ENCODE peak calls at places on chromosomes 1 and 21, in nine cellular contexts. One of them, this sample, is unnamed.

GRCh38 chr21:44370771-44371410 is 17.5 kb downstream of the TRPM2 start:
- DNase-seq in fibroblast of villous mesenchyme: no peak
- DNase-seq in occipital lobe: no peak
- DNase-seq in neuronal stem cell: no peak
- DNase-seq in NCI-H2171 treated with DMSO at 0.1 percent for 48 hours: no peak
- DNase-seq in K562: no peak
- DNase-seq in posterior cingulate gyrus: no peak
- DNase-seq in GM12865: no peak
- DNase-seq in stimulated activated CD4-positive, alpha-beta T cell treated with anti-CD3 and anti-CD28 coated beads, Interleukin-15, amount 100 ng/mL, for 48 hours: no peak
- DNase-seq in this sample: no peak

GRCh38 chr1:3914911-3915310 is 14.8 kb upstream of the C1orf174 start:
- DNase-seq in fibroblast of villous mesenchyme: no peak
- DNase-seq in occipital lobe: no peak
- DNase-seq in neuronal stem cell: no peak
- DNase-seq in NCI-H2171 treated with DMSO at 0.1 percent for 48 hours: no peak
- DNase-seq in K562: no peak
- DNase-seq in posterior cingulate gyrus: no peak
- DNase-seq in GM12865: no peak
- DNase-seq in stimulated activated CD4-positive, alpha-beta T cell treated with anti-CD3 and anti-CD28 coated beads, Interleukin-15, amount 100 ng/mL, for 48 hours: no peak
- DNase-seq in this sample: no peak

GRCh38 chr1:209207126-209207700 is 376.3 kb upstream of the CAMK1G start:
- DNase-seq in fibroblast of villous mesenchyme: no peak
- DNase-seq in occipital lobe: peak
- DNase-seq in neuronal stem cell: no peak
- DNase-seq in NCI-H2171 treated with DMSO at 0.1 percent for 48 hours: no peak
- DNase-seq in K562: no peak
- DNase-seq in posterior cingulate gyrus: no peak
- DNase-seq in GM12865: no peak
- DNase-seq in stimulated activated CD4-positive, alpha-beta T cell treated with anti-CD3 and anti-CD28 coated beads, Interleukin-15, amount 100 ng/mL, for 48 hours: no peak
- DNase-seq in this sample: no peak

GRCh38 chr1:1243807-1244191 is 2.7 kb downstream of the C1QTNF12 start:
- DNase-seq in fibroblast of villous mesenchyme: no peak
- DNase-seq in occipital lobe: no peak
- DNase-seq in neuronal stem cell: no peak
- DNase-seq in NCI-H2171 treated with DMSO at 0.1 percent for 48 hours: no peak
- DNase-seq in K562: no peak
- DNase-seq in posterior cingulate gyrus: no peak
- DNase-seq in GM12865: no peak
- DNase-seq in stimulated activated CD4-positive, alpha-beta T cell treated with anti-CD3 and anti-CD28 coated beads, Interleukin-15, amount 100 ng/mL, for 48 hours: no peak
- DNase-seq in this sample: no peak

GRCh38 chr1:12774801-12775345 is 1.3 kb downstream of the PRAMEF12 start:
- DNase-seq in fibroblast of villous mesenchyme: no peak
- DNase-seq in occipital lobe: no peak
- DNase-seq in neuronal stem cell: no peak
- DNase-seq in NCI-H2171 treated with DMSO at 0.1 percent for 48 hours: no peak
- DNase-seq in K562: no peak
- DNase-seq in posterior cingulate gyrus: no peak
- DNase-seq in GM12865: no peak
- DNase-seq in stimulated activated CD4-positive, alpha-beta T cell treated with anti-CD3 and anti-CD28 coated beads, Interleukin-15, amount 100 ng/mL, for 48 hours: no peak
- DNase-seq in this sample: no peak

GRCh38 chr1:28646040-28646439 is 2.4 kb upstream of the RNU11 start:
- DNase-seq in fibroblast of villous mesenchyme: peak
- DNase-seq in occipital lobe: no peak
- DNase-seq in neuronal stem cell: no peak
- DNase-seq in NCI-H2171 treated with DMSO at 0.1 percent for 48 hours: no peak
- DNase-seq in K562: no peak
- DNase-seq in posterior cingulate gyrus: no peak
- DNase-seq in GM12865: no peak
- DNase-seq in stimulated activated CD4-positive, alpha-beta T cell treated with anti-CD3 and anti-CD28 coated beads, Interleukin-15, amount 100 ng/mL, for 48 hours: no peak
- DNase-seq in this sample: no peak

GRCh38 chr1:232221790-232222499 is 408.0 kb downstream of the SIPA1L2 start:
- DNase-seq in fibroblast of villous mesenchyme: peak
- DNase-seq in occipital lobe: no peak
- DNase-seq in neuronal stem cell: no peak
- DNase-seq in NCI-H2171 treated with DMSO at 0.1 percent for 48 hours: peak
- DNase-seq in K562: no peak
- DNase-seq in posterior cingulate gyrus: no peak
- DNase-seq in GM12865: no peak
- DNase-seq in stimulated activated CD4-positive, alpha-beta T cell treated with anti-CD3 and anti-CD28 coated beads, Interleukin-15, amount 100 ng/mL, for 48 hours: no peak
- DNase-seq in this sample: no peak

GRCh38 chr1:212871976-212872375 is 13.9 kb downstream of the FLVCR1 start:
- DNase-seq in fibroblast of villous mesenchyme: no peak
- DNase-seq in occipital lobe: no peak
- DNase-seq in neuronal stem cell: no peak
- DNase-seq in NCI-H2171 treated with DMSO at 0.1 percent for 48 hours: no peak
- DNase-seq in K562: no peak
- DNase-seq in posterior cingulate gyrus: no peak
- DNase-seq in GM12865: no peak
- DNase-seq in stimulated activated CD4-positive, alpha-beta T cell treated with anti-CD3 and anti-CD28 coated beads, Interleukin-15, amount 100 ng/mL, for 48 hours: no peak
- DNase-seq in this sample: no peak

GRCh38 chr1:44417351-44418021 is 12.4 kb downstream of the RNF220 start:
- DNase-seq in fibroblast of villous mesenchyme: no peak
- DNase-seq in occipital lobe: peak
- DNase-seq in neuronal stem cell: peak
- DNase-seq in NCI-H2171 treated with DMSO at 0.1 percent for 48 hours: no peak
- DNase-seq in K562: no peak
- DNase-seq in posterior cingulate gyrus: peak
- DNase-seq in GM12865: no peak
- DNase-seq in stimulated activated CD4-positive, alpha-beta T cell treated with anti-CD3 and anti-CD28 coated beads, Interleukin-15, amount 100 ng/mL, for 48 hours: no peak
- DNase-seq in this sample: no peak

GRCh38 chr1:108121361-108122143 is 78.6 kb downstream of the SLC25A24 start:
- DNase-seq in fibroblast of villous mesenchyme: peak
- DNase-seq in occipital lobe: no peak
- DNase-seq in neuronal stem cell: no peak
- DNase-seq in NCI-H2171 treated with DMSO at 0.1 percent for 48 hours: no peak
- DNase-seq in K562: peak
- DNase-seq in posterior cingulate gyrus: no peak
- DNase-seq in GM12865: no peak
- DNase-seq in stimulated activated CD4-positive, alpha-beta T cell treated with anti-CD3 and anti-CD28 coated beads, Interleukin-15, amount 100 ng/mL, for 48 hours: no peak
- DNase-seq in this sample: no peak

GRCh38 chr21:34909492-34910292 is 139.4 kb downstream of the RUNX1 start:
- DNase-seq in fibroblast of villous mesenchyme: no peak
- DNase-seq in occipital lobe: no peak
- DNase-seq in neuronal stem cell: no peak
- DNase-seq in NCI-H2171 treated with DMSO at 0.1 percent for 48 hours: no peak
- DNase-seq in K562: no peak
- DNase-seq in posterior cingulate gyrus: no peak
- DNase-seq in GM12865: no peak
- DNase-seq in stimulated activated CD4-positive, alpha-beta T cell treated with anti-CD3 and anti-CD28 coated beads, Interleukin-15, amount 100 ng/mL, for 48 hours: no peak
- DNase-seq in this sample: no peak

GRCh38 chr1:53341521-53341895 is 13.6 kb upstream of the LRP8 start:
- DNase-seq in fibroblast of villous mesenchyme: no peak
- DNase-seq in occipital lobe: no peak
- DNase-seq in neuronal stem cell: no peak
- DNase-seq in NCI-H2171 treated with DMSO at 0.1 percent for 48 hours: no peak
- DNase-seq in K562: no peak
- DNase-seq in posterior cingulate gyrus: no peak
- DNase-seq in GM12865: no peak
- DNase-seq in stimulated activated CD4-positive, alpha-beta T cell treated with anti-CD3 and anti-CD28 coated beads, Interleukin-15, amount 100 ng/mL, for 48 hours: no peak
- DNase-seq in this sample: no peak

GRCh38 chr1:157969693-157970485 is 23.6 kb upstream of the KIRREL1 start:
- DNase-seq in fibroblast of villous mesenchyme: peak
- DNase-seq in occipital lobe: no peak
- DNase-seq in neuronal stem cell: peak
- DNase-seq in NCI-H2171 treated with DMSO at 0.1 percent for 48 hours: no peak
- DNase-seq in K562: peak
- DNase-seq in posterior cingulate gyrus: no peak
- DNase-seq in GM12865: peak
- DNase-seq in stimulated activated CD4-positive, alpha-beta T cell treated with anti-CD3 and anti-CD28 coated beads, Interleukin-15, amount 100 ng/mL, for 48 hours: no peak
- DNase-seq in this sample: no peak

GRCh38 chr21:45521241-45521640 is 21.0 kb downstream of the SLC19A1 start:
- DNase-seq in fibroblast of villous mesenchyme: no peak
- DNase-seq in occipital lobe: no peak
- DNase-seq in neuronal stem cell: no peak
- DNase-seq in NCI-H2171 treated with DMSO at 0.1 percent for 48 hours: no peak
- DNase-seq in K562: no peak
- DNase-seq in posterior cingulate gyrus: no peak
- DNase-seq in GM12865: no peak
- DNase-seq in stimulated activated CD4-positive, alpha-beta T cell treated with anti-CD3 and anti-CD28 coated beads, Interleukin-15, amount 100 ng/mL, for 48 hours: no peak
- DNase-seq in this sample: no peak

GRCh38 chr1:39816431-39817090 is 27.9 kb upstream of the BMP8B start:
- DNase-seq in fibroblast of villous mesenchyme: peak
- DNase-seq in occipital lobe: peak
- DNase-seq in neuronal stem cell: peak
- DNase-seq in NCI-H2171 treated with DMSO at 0.1 percent for 48 hours: peak
- DNase-seq in K562: peak
- DNase-seq in posterior cingulate gyrus: peak
- DNase-seq in GM12865: peak
- DNase-seq in stimulated activated CD4-positive, alpha-beta T cell treated with anti-CD3 and anti-CD28 coated beads, Interleukin-15, amount 100 ng/mL, for 48 hours: peak
- DNase-seq in this sample: peak

GRCh38 chr1:37561794-37562132 is 5.0 kb downstream of the DNALI1 start:
- DNase-seq in fibroblast of villous mesenchyme: peak
- DNase-seq in occipital lobe: no peak
- DNase-seq in neuronal stem cell: no peak
- DNase-seq in NCI-H2171 treated with DMSO at 0.1 percent for 48 hours: no peak
- DNase-seq in K562: peak
- DNase-seq in posterior cingulate gyrus: no peak
- DNase-seq in GM12865: peak
- DNase-seq in stimulated activated CD4-positive, alpha-beta T cell treated with anti-CD3 and anti-CD28 coated beads, Interleukin-15, amount 100 ng/mL, for 48 hours: no peak
- DNase-seq in this sample: no peak

GRCh38 chr1:65048325-65048724 is 82.0 kb upstream of the JAK1 start:
- DNase-seq in fibroblast of villous mesenchyme: peak
- DNase-seq in occipital lobe: no peak
- DNase-seq in neuronal stem cell: no peak
- DNase-seq in NCI-H2171 treated with DMSO at 0.1 percent for 48 hours: no peak
- DNase-seq in K562: no peak
- DNase-seq in posterior cingulate gyrus: no peak
- DNase-seq in GM12865: no peak
- DNase-seq in stimulated activated CD4-positive, alpha-beta T cell treated with anti-CD3 and anti-CD28 coated beads, Interleukin-15, amount 100 ng/mL, for 48 hours: no peak
- DNase-seq in this sample: no peak

GRCh38 chr21:42438316-42439205 is 34.9 kb downstream of the UBASH3A start:
- DNase-seq in fibroblast of villous mesenchyme: no peak
- DNase-seq in occipital lobe: no peak
- DNase-seq in neuronal stem cell: no peak
- DNase-seq in NCI-H2171 treated with DMSO at 0.1 percent for 48 hours: no peak
- DNase-seq in K562: no peak
- DNase-seq in posterior cingulate gyrus: no peak
- DNase-seq in GM12865: no peak
- DNase-seq in stimulated activated CD4-positive, alpha-beta T cell treated with anti-CD3 and anti-CD28 coated beads, Interleukin-15, amount 100 ng/mL, for 48 hours: no peak
- DNase-seq in this sample: no peak

GRCh38 chr1:14921057-14921456 is 232.5 kb upstream of the TMEM51 start:
- DNase-seq in fibroblast of villous mesenchyme: peak
- DNase-seq in occipital lobe: no peak
- DNase-seq in neuronal stem cell: no peak
- DNase-seq in NCI-H2171 treated with DMSO at 0.1 percent for 48 hours: no peak
- DNase-seq in K562: no peak
- DNase-seq in posterior cingulate gyrus: no peak
- DNase-seq in GM12865: peak
- DNase-seq in stimulated activated CD4-positive, alpha-beta T cell treated with anti-CD3 and anti-CD28 coated beads, Interleukin-15, amount 100 ng/mL, for 48 hours: no peak
- DNase-seq in this sample: no peak

GRCh38 chr1:185533596-185533995 is 200.6 kb upstream of the HMCN1 start:
- DNase-seq in fibroblast of villous mesenchyme: no peak
- DNase-seq in occipital lobe: no peak
- DNase-seq in neuronal stem cell: no peak
- DNase-seq in NCI-H2171 treated with DMSO at 0.1 percent for 48 hours: no peak
- DNase-seq in K562: peak
- DNase-seq in posterior cingulate gyrus: no peak
- DNase-seq in GM12865: no peak
- DNase-seq in stimulated activated CD4-positive, alpha-beta T cell treated with anti-CD3 and anti-CD28 coated beads, Interleukin-15, amount 100 ng/mL, for 48 hours: no peak
- DNase-seq in this sample: no peak

GRCh38 chr1:177589166-177589565 is 380.7 kb downstream of the SEC16B start:
- DNase-seq in fibroblast of villous mesenchyme: no peak
- DNase-seq in occipital lobe: no peak
- DNase-seq in neuronal stem cell: no peak
- DNase-seq in NCI-H2171 treated with DMSO at 0.1 percent for 48 hours: no peak
- DNase-seq in K562: no peak
- DNase-seq in posterior cingulate gyrus: no peak
- DNase-seq in GM12865: no peak
- DNase-seq in stimulated activated CD4-positive, alpha-beta T cell treated with anti-CD3 and anti-CD28 coated beads, Interleukin-15, amount 100 ng/mL, for 48 hours: no peak
- DNase-seq in this sample: no peak

GRCh38 chr1:7257225-7257624 is 472.0 kb downstream of the CAMTA1 start:
- DNase-seq in fibroblast of villous mesenchyme: no peak
- DNase-seq in occipital lobe: no peak
- DNase-seq in neuronal stem cell: no peak
- DNase-seq in NCI-H2171 treated with DMSO at 0.1 percent for 48 hours: peak
- DNase-seq in K562: no peak
- DNase-seq in posterior cingulate gyrus: no peak
- DNase-seq in GM12865: no peak
- DNase-seq in stimulated activated CD4-positive, alpha-beta T cell treated with anti-CD3 and anti-CD28 coated beads, Interleukin-15, amount 100 ng/mL, for 48 hours: no peak
- DNase-seq in this sample: no peak

GRCh38 chr1:174998569-174999215 is 1.1 kb upstream of the CACYBP start:
- DNase-seq in fibroblast of villous mesenchyme: peak
- DNase-seq in occipital lobe: no peak
- DNase-seq in neuronal stem cell: peak
- DNase-seq in NCI-H2171 treated with DMSO at 0.1 percent for 48 hours: peak
- DNase-seq in K562: peak
- DNase-seq in posterior cingulate gyrus: no peak
- DNase-seq in GM12865: peak
- DNase-seq in stimulated activated CD4-positive, alpha-beta T cell treated with anti-CD3 and anti-CD28 coated beads, Interleukin-15, amount 100 ng/mL, for 48 hours: no peak
- DNase-seq in this sample: peak

GRCh38 chr1:228341450-228341813 is 65.2 kb downstream of the TRIM11 start:
- DNase-seq in fibroblast of villous mesenchyme: no peak
- DNase-seq in occipital lobe: no peak
- DNase-seq in neuronal stem cell: no peak
- DNase-seq in NCI-H2171 treated with DMSO at 0.1 percent for 48 hours: no peak
- DNase-seq in K562: no peak
- DNase-seq in posterior cingulate gyrus: no peak
- DNase-seq in GM12865: no peak
- DNase-seq in stimulated activated CD4-positive, alpha-beta T cell treated with anti-CD3 and anti-CD28 coated beads, Interleukin-15, amount 100 ng/mL, for 48 hours: no peak
- DNase-seq in this sample: no peak

GRCh38 chr1:14738235-14738634 is 139.8 kb downstream of the KAZN start:
- DNase-seq in fibroblast of villous mesenchyme: no peak
- DNase-seq in occipital lobe: no peak
- DNase-seq in neuronal stem cell: no peak
- DNase-seq in NCI-H2171 treated with DMSO at 0.1 percent for 48 hours: no peak
- DNase-seq in K562: no peak
- DNase-seq in posterior cingulate gyrus: no peak
- DNase-seq in GM12865: no peak
- DNase-seq in stimulated activated CD4-positive, alpha-beta T cell treated with anti-CD3 and anti-CD28 coated beads, Interleukin-15, amount 100 ng/mL, for 48 hours: no peak
- DNase-seq in this sample: no peak

GRCh38 chr1:150322310-150322709 is 977 bp downstream of the PRPF3 start:
- DNase-seq in fibroblast of villous mesenchyme: peak
- DNase-seq in occipital lobe: no peak
- DNase-seq in neuronal stem cell: no peak
- DNase-seq in NCI-H2171 treated with DMSO at 0.1 percent for 48 hours: no peak
- DNase-seq in K562: no peak
- DNase-seq in posterior cingulate gyrus: no peak
- DNase-seq in GM12865: peak
- DNase-seq in stimulated activated CD4-positive, alpha-beta T cell treated with anti-CD3 and anti-CD28 coated beads, Interleukin-15, amount 100 ng/mL, for 48 hours: no peak
- DNase-seq in this sample: no peak

GRCh38 chr1:226870323-226871046 is at the start of gene PSEN2:
- DNase-seq in fibroblast of villous mesenchyme: peak
- DNase-seq in occipital lobe: peak
- DNase-seq in neuronal stem cell: peak
- DNase-seq in NCI-H2171 treated with DMSO at 0.1 percent for 48 hours: peak
- DNase-seq in K562: peak
- DNase-seq in posterior cingulate gyrus: peak
- DNase-seq in GM12865: peak
- DNase-seq in stimulated activated CD4-positive, alpha-beta T cell treated with anti-CD3 and anti-CD28 coated beads, Interleukin-15, amount 100 ng/mL, for 48 hours: peak
- DNase-seq in this sample: peak

GRCh38 chr21:46269466-46269865 is 15.9 kb downstream of the MCM3AP start:
- DNase-seq in fibroblast of villous mesenchyme: no peak
- DNase-seq in occipital lobe: no peak
- DNase-seq in neuronal stem cell: no peak
- DNase-seq in NCI-H2171 treated with DMSO at 0.1 percent for 48 hours: no peak
- DNase-seq in K562: no peak
- DNase-seq in posterior cingulate gyrus: no peak
- DNase-seq in GM12865: no peak
- DNase-seq in stimulated activated CD4-positive, alpha-beta T cell treated with anti-CD3 and anti-CD28 coated beads, Interleukin-15, amount 100 ng/mL, for 48 hours: no peak
- DNase-seq in this sample: no peak

GRCh38 chr21:29166853-29167252 is 36.4 kb downstream of the MAP3K7CL start:
- DNase-seq in fibroblast of villous mesenchyme: no peak
- DNase-seq in occipital lobe: no peak
- DNase-seq in neuronal stem cell: no peak
- DNase-seq in NCI-H2171 treated with DMSO at 0.1 percent for 48 hours: peak
- DNase-seq in K562: no peak
- DNase-seq in posterior cingulate gyrus: no peak
- DNase-seq in GM12865: no peak
- DNase-seq in stimulated activated CD4-positive, alpha-beta T cell treated with anti-CD3 and anti-CD28 coated beads, Interleukin-15, amount 100 ng/mL, for 48 hours: no peak
- DNase-seq in this sample: no peak

GRCh38 chr1:95323117-95323516 is 89.1 kb downstream of the RWDD3 start:
- DNase-seq in fibroblast of villous mesenchyme: no peak
- DNase-seq in occipital lobe: no peak
- DNase-seq in neuronal stem cell: peak
- DNase-seq in NCI-H2171 treated with DMSO at 0.1 percent for 48 hours: no peak
- DNase-seq in K562: no peak
- DNase-seq in posterior cingulate gyrus: no peak
- DNase-seq in GM12865: no peak
- DNase-seq in stimulated activated CD4-positive, alpha-beta T cell treated with anti-CD3 and anti-CD28 coated beads, Interleukin-15, amount 100 ng/mL, for 48 hours: no peak
- DNase-seq in this sample: no peak

GRCh38 chr1:3702990-3703728 is 49.1 kb upstream of the CCDC27 start:
- DNase-seq in fibroblast of villous mesenchyme: no peak
- DNase-seq in occipital lobe: no peak
- DNase-seq in neuronal stem cell: no peak
- DNase-seq in NCI-H2171 treated with DMSO at 0.1 percent for 48 hours: no peak
- DNase-seq in K562: no peak
- DNase-seq in posterior cingulate gyrus: no peak
- DNase-seq in GM12865: no peak
- DNase-seq in stimulated activated CD4-positive, alpha-beta T cell treated with anti-CD3 and anti-CD28 coated beads, Interleukin-15, amount 100 ng/mL, for 48 hours: no peak
- DNase-seq in this sample: no peak

This sample was measured in activated effector memory CD4-positive, alpha-beta T cell treated with Interleukin-2 at 50 U/mL for 16 hours.